ENCODE peak calls at places on chromosomes 6 and 20, in five cellular contexts. E is H1, X is HepG2, L is HCT116, Z is GM12878. N is an unnamed sample.
A peak's percentile ranks its signal among the peaks of the same experiment; 100 is the strongest.

GRCh38 chr20:41064377-41064776 is 35.8 kb downstream of the TOP1 start:
- DNase-seq in L (no peak), X (no peak), E (no peak), Z (peak; percentile 68), N (no peak)

GRCh38 chr6:90938116-90938515 is 351.2 kb upstream of the MAP3K7 start:
- DNase-seq in Z (no peak), X (no peak), E (no peak), L (no peak), N (no peak)

GRCh38 chr6:20202699-20203302 is 9.5 kb downstream of the MBOAT1 start:
- DNase-seq in Z (no peak), X (no peak), E (no peak), L (no peak), N (no peak)

GRCh38 chr6:79646006-79646405 is 14.9 kb downstream of the SH3BGRL2 start:
- DNase-seq in Z (no peak), E (peak; percentile 47), L (no peak), X (no peak), N (no peak)

GRCh38 chr6:147310511-147310910 is 106.3 kb downstream of the STXBP5 start:
- DNase-seq in X (no peak), L (no peak), Z (no peak), E (no peak), N (no peak)

GRCh38 chr6:154276810-154277577 is 79.6 kb downstream of the IPCEF1 start:
- DNase-seq in X (peak; percentile 42), E (no peak), Z (no peak), L (peak; percentile 33), N (no peak)

GRCh38 chr6:139230421-139230840 is 61.4 kb downstream of the TXLNB start:
- DNase-seq in Z (no peak), L (no peak), X (no peak), E (no peak), N (no peak)

GRCh38 chr20:50991076-50991475 is 31.8 kb downstream of the KCNG1 start:
- DNase-seq in X (no peak), L (no peak), E (no peak), Z (no peak), N (peak; percentile 42)

GRCh38 chr6:128632131-128632530 is 111.7 kb upstream of the PTPRK start:
- DNase-seq in E (no peak), L (no peak), X (peak; percentile 73), Z (no peak), N (no peak)

GRCh38 chr6:90369024-90369519 is 72.4 kb upstream of the BACH2 start:
- DNase-seq in X (peak; percentile 20), L (peak; percentile 99), Z (peak; percentile 90), E (no peak), N (peak; percentile 82)

GRCh38 chr6:92510137-92510536 is 909.2 kb downstream of the EPHA7 start:
- DNase-seq in L (no peak), Z (no peak), X (no peak), E (no peak), N (no peak)

GRCh38 chr20:436476-436875 is 25.9 kb downstream of the TBC1D20 start:
- DNase-seq in L (no peak), X (no peak), E (no peak), Z (no peak), N (no peak)

GRCh38 chr6:149473080-149474052 is 11.4 kb downstream of the ZC3H12D start:
- DNase-seq in E (no peak), L (no peak), X (peak; percentile 65), Z (no peak), N (no peak)

GRCh38 chr20:60819511-60819910 is 432.6 kb upstream of the CDH4 start:
- DNase-seq in E (no peak), X (no peak), Z (no peak), L (no peak), N (no peak)

GRCh38 chr20:49690899-49691620 is 22.6 kb downstream of the B4GALT5 start:
- DNase-seq in L (peak; percentile 73), E (no peak), Z (no peak), X (peak; percentile 96), N (no peak)

GRCh38 chr6:27753668-27754407 is 158.4 kb downstream of the OR2B2 start:
- DNase-seq in Z (peak; percentile 72), E (peak; percentile 71), X (peak; percentile 83), L (peak; percentile 90), N (no peak)

GRCh38 chr6:20833881-20834515 is 299.7 kb downstream of the CDKAL1 start:
- DNase-seq in E (no peak), L (no peak), Z (no peak), X (no peak), N (peak; percentile 59)

GRCh38 chr6:135212935-135213334 is 31.8 kb downstream of the MYB start:
- DNase-seq in L (no peak), Z (no peak), X (no peak), E (no peak), N (no peak)

GRCh38 chr6:117840541-117840983 is 66.5 kb upstream of the SLC35F1 start:
- DNase-seq in E (no peak), L (peak; percentile 68), X (peak; percentile 68), Z (no peak), N (peak; percentile 47)

GRCh38 chr6:126546771-126547170 is 206.9 kb downstream of the CENPW start:
- DNase-seq in L (no peak), Z (no peak), E (no peak), X (no peak), N (no peak)

GRCh38 chr20:33209789-33210188 is 7.4 kb upstream of the BPIFA3 start:
- DNase-seq in L (peak; percentile 18), E (peak; percentile 89), X (peak; percentile 74), Z (no peak), N (peak; percentile 51)

GRCh38 chr20:54257090-54257816 is 49.4 kb downstream of the PFDN4 start:
- DNase-seq in Z (no peak), X (no peak), E (no peak), L (peak; percentile 18), N (peak; percentile 20)

GRCh38 chr6:109474995-109475394 is 8.0 kb downstream of the ZBTB24 start:
- DNase-seq in E (no peak), X (no peak), L (no peak), Z (no peak), N (no peak)

GRCh38 chr6:30707281-30707850 is 9.7 kb downstream of the MDC1 start:
- DNase-seq in X (no peak), E (no peak), L (no peak), Z (no peak), N (no peak)

GRCh38 chr20:38331245-38331644 is 15.0 kb upstream of the LBP start:
- DNase-seq in Z (no peak), L (no peak), X (no peak), E (no peak), N (no peak)

GRCh38 chr6:34207695-34208443 is 28.8 kb upstream of the HMGA1 start:
- DNase-seq in X (no peak), Z (no peak), L (no peak), E (no peak), N (no peak)

GRCh38 chr6:130070747-130071146 is 52.4 kb downstream of the L3MBTL3 start:
- DNase-seq in X (no peak), E (no peak), L (no peak), Z (no peak), N (no peak)

GRCh38 chr20:37381621-37382538 is 35.9 kb downstream of the SRC start:
- DNase-seq in X (peak; percentile 63), E (no peak), Z (no peak), L (no peak), N (no peak)

DNA sequence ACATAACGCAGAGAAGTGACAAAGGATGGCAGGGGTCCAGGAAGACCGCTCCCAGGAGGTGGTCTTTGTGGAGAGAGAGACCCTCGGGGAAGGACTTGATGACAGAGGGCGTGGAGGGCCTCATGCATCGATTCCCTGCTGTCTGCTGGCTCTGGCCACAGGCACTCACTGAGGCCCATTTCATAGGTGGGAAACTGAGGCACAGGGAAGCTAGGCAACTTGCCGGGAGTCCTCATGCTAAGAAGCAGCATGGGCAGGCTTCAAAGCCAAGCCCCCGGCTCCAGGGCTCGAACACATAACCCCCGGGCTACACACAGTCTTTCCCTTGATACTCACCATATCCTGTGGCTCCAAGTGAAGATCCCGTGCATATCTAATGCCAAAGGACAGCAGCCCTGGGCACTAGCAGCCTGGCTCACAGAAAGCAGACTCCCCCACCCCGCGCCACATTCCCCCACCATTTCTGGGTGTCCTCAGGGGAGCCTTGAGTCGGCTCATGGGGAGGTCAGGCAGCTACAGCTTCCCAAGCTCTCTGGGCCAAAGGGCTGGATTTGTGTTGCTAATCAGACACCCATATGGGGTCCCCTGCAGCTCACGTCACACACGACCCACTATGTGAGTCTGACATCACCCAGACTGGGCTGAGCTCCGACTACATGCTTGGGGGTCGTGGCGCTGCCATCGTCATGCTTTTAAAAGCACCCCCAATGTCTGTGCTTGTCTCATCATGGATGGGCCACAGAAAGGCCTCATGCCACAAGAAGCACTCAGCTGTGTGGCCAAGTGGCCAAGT is 130.9 kb upstream of the PMEPA1 start:
- DNase-seq in E (no peak), X (no peak), L (no peak), Z (no peak), N (no peak)
- H3K27me3 ChIP-seq in E (no peaks in the 10 kb centered on the region), X (peaks cover 22% of the 10 kb centered on the region), L (peaks cover 29% of the 10 kb centered on the region), Z (peaks cover 8% of the 10 kb centered on the region), N (peaks cover 6% of the 10 kb centered on the region)

GRCh38 chr6:3389390-3390167 is 67.3 kb downstream of the SLC22A23 start:
- DNase-seq in E (no peak), L (no peak), Z (no peak), X (no peak), N (no peak)

GRCh38 chr6:3392059-3392458 is 64.8 kb downstream of the SLC22A23 start:
- DNase-seq in L (no peak), Z (no peak), E (no peak), X (no peak), N (no peak)

GRCh38 chr6:3388786-3389185 is 68.1 kb downstream of the SLC22A23 start:
- DNase-seq in E (no peak), X (no peak), Z (peak; percentile 62), L (no peak), N (no peak)

GRCh38 chr6:3392930-3393575 is 63.8 kb downstream of the SLC22A23 start:
- DNase-seq in L (no peak), X (no peak), E (no peak), Z (no peak), N (no peak)

DNA sequence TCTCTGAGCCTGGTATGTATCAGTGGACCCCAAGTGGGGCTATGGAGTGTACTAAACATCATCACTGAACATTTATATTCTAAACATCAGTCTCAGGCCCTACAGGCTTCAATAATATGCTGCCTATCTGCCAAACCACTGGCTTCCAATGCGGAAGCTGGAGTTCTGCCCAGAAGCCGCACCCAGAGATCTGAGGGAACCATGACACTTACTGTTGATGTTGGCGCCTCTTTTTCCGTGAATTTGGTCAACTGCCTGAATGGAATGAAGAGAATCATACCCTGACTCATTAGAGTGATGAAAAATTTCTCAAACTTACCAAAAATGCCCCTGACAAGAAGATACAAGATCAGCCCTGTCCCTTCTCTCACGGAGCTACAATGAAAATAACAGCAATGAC is 66.2 kb downstream of the SLC22A23 start:
- DNase-seq in X (no peak), Z (no peak), L (peak; percentile 80), E (no peak), N (no peak)
- TF ChIP-seq ZNF274 in X (no peak), Z (no peak), L (no peak), E (no peak), N (no peak)

DNA sequence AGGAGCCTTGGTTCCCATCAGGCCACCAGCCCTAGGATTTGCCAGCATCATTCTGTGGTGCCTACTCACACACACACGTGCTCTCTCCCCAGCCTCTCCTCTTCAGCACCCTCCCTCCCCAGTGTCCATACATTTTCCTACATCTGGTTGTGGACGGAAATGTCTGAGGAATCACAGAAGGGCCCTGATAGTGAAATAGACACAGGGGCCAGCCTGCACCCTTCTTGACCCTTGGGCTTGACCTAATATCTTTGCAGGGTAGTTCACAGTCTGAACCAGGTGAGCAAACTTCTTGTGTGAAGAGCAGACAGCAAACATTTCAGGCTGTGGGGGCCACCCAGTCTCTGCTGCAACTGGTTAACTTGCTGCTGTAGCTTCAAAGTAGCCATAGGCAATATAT is 108.5 kb upstream of the NXT1 start:
- DNase-seq in L (no peak), X (no peak), Z (no peak), E (peak; percentile 20), N (no peak)
- H3K4me3 ChIP-seq in L (no peak overlapping the region), X (no peak overlapping the region), Z (no peak overlapping the region), E (no peak overlapping the region), N (no peak overlapping the region)

GRCh38 chr20:19552144-19552895 is 205.7 kb upstream of the RIN2 start:
- DNase-seq in X (peak; percentile 12), L (no peak), E (peak; percentile 59), Z (no peak), N (peak; percentile 60)
- H3K27me3 ChIP-seq in X (no peaks in the 10 kb centered on the region), L (peaks cover 1% of the 10 kb centered on the region), E (no peaks in the 10 kb centered on the region), Z (no peaks in the 10 kb centered on the region), N (no peaks in the 10 kb centered on the region)

N was measured in NT2/D1.